ENCODE peak calls at places on chromosomes 16 and 17, in four cellular contexts. L, W, Z and O are unnamed samples.

GRCh38 chr17:29434550-29434949 is 44.4 kb downstream of the TAOK1 start:
- DNase-seq in Z (no peak), L (no peak), W (no peak), O (no peak)

GRCh38 chr16:11224894-11225676 is 30.9 kb downstream of the SOCS1 start:
- DNase-seq in W (no peak), L (no peak), Z (peak; percentile 63), O (no peak)

GRCh38 chr16:1067629-1068028 is 4.9 kb upstream of the SSTR5 start:
- DNase-seq in Z (no peak), L (no peak), W (no peak), O (no peak)

GRCh38 chr17:43714338-43715149 is 44.0 kb downstream of the SOST start:
- DNase-seq in W (no peak), L (peak; percentile 93), Z (no peak), O (peak; percentile 99)

GRCh38 chr17:10652984-10653680 is 4.0 kb downstream of the MYH3 start:
- DNase-seq in Z (no peak), W (no peak), L (no peak), O (no peak)

GRCh38 chr17:78444392-78444791 is 65.9 kb downstream of the PGS1 start:
- DNase-seq in W (no peak), L (no peak), Z (no peak), O (no peak)

GRCh38 chr17:64723781-64724180 is 61.7 kb upstream of the SMURF2 start:
- DNase-seq in Z (no peak), L (no peak), W (no peak), O (no peak)

GRCh38 chr16:23691483-23692189 is 12.9 kb downstream of the PLK1 start:
- DNase-seq in Z (no peak), W (no peak), L (peak; percentile 77), O (peak; percentile 78)

GRCh38 chr16:1610841-1611653 is 825 bp downstream of the IFT140 start:
- DNase-seq in L (no peak), Z (no peak), W (no peak), O (peak; percentile 21)

GRCh38 chr16:12178251-12178990 is 201.9 kb downstream of the SNX29 start:
- DNase-seq in L (peak; percentile 22), Z (no peak), W (no peak), O (peak; percentile 52)

GRCh38 chr16:89880477-89881367 is 7.3 kb downstream of the TCF25 start:
- DNase-seq in W (no peak), Z (no peak), L (no peak), O (no peak)

GRCh38 chr17:11986939-11987329 is 10.3 kb downstream of the ZNF18 start:
- DNase-seq in W (peak; percentile 32), L (peak; percentile 33), Z (no peak), O (peak; percentile 52)

GRCh38 chr17:31490991-31491793 is 99.7 kb downstream of the RAB11FIP4 start:
- DNase-seq in Z (no peak), L (no peak), W (no peak), O (no peak)

GRCh38 chr16:48479955-48480354 is 94.7 kb upstream of the SIAH1 start:
- DNase-seq in L (no peak), W (no peak), Z (no peak), O (no peak)

GRCh38 chr17:37605813-37606505 is 3.3 kb downstream of the SYNRG start:
- DNase-seq in L (no peak), W (no peak), Z (peak; percentile 2), O (no peak)

GRCh38 chr17:17204041-17204591 is 2.0 kb downstream of the PLD6 start:
- DNase-seq in L (no peak), W (no peak), Z (no peak), O (no peak)

GRCh38 chr16:2095315-2095853 is 40.3 kb downstream of the PKD1 start:
- DNase-seq in W (no peak), L (no peak), Z (no peak), O (peak; percentile 49)

GRCh38 chr17:53749178-53749577 is 73.5 kb upstream of the KIF2B start:
- DNase-seq in Z (no peak), L (peak; percentile 32), W (no peak), O (peak; percentile 68)

GRCh38 chr17:59756236-59756818 is 48.9 kb downstream of the VMP1 start:
- DNase-seq in W (peak; percentile 94), Z (no peak), L (peak; percentile 88), O (peak; percentile 94)

GRCh38 chr16:86398201-86398600 is 112.1 kb upstream of the FOXF1 start:
- DNase-seq in Z (no peak), L (no peak), W (no peak), O (no peak)

GRCh38 chr16:29232811-29233704 is 173.5 kb downstream of the NPIPB11 start:
- DNase-seq in Z (no peak), W (no peak), L (no peak), O (no peak)

GRCh38 chr16:84357191-84357651 is 11.1 kb upstream of the ATP2C2 start:
- DNase-seq in L (peak; percentile 87), W (no peak), Z (no peak), O (peak; percentile 39)

GRCh38 chr17:79947351-79948031 is 88.2 kb downstream of the TBC1D16 start:
- DNase-seq in W (no peak), Z (no peak), L (no peak), O (no peak)

GRCh38 chr16:59527206-59527997 is 793.3 kb upstream of the GOT2 start:
- DNase-seq in L (peak; percentile 42), Z (no peak), W (no peak), O (no peak)

GRCh38 chr17:907725-908124 is 71.9 kb downstream of the NXN start:
- DNase-seq in Z (no peak), L (no peak), W (no peak), O (no peak)

GRCh38 chr17:40986920-40987319 is 2.8 kb upstream of the KRT40 start:
- DNase-seq in L (no peak), Z (no peak), W (no peak), O (peak; percentile 35)

GRCh38 chr17:48631693-48632578 is 5.8 kb upstream of the HOXB9 start:
- DNase-seq in L (no peak), W (no peak), Z (no peak), O (no peak)

GRCh38 chr16:27318399-27319256 is 4.9 kb downstream of the IL4R start:
- DNase-seq in Z (peak; percentile 6), L (no peak), W (no peak), O (peak; percentile 38)

GRCh38 chr17:69269174-69269998 is 40.8 kb upstream of the ABCA10 start:
- DNase-seq in Z (no peak), L (no peak), W (no peak), O (no peak)